ENCODE peak calls at places on chromosome 15, in eight cellular contexts. A, T, P, F, I, D, L and R are unnamed samples. For H3K4me1, the result is how much of the 10 kb centered on the place peaks cover.

GRCh38 chr15:50181983-50182232 is at the start of gene SLC27A2:
- DNase-seq in T (peak), F (no peak), I (peak), A (no peak), D (no peak), P (no peak), L (no peak), R (peak)

GRCh38 chr15:56760186-56760585 is 26.9 kb upstream of the ZNF280D start:
- DNase-seq in I (peak), P (no peak), T (no peak), D (no peak), F (no peak), A (no peak), L (no peak), R (no peak)

GRCh38 chr15:88902846-88903245 is 7.5 kb upstream of the HAPLN3 start:
- DNase-seq in P (no peak), A (no peak), T (no peak), D (peak), L (no peak), I (no peak), F (no peak), R (no peak)

GRCh38 chr15:93180656-93181055 is 91.6 kb upstream of the RGMA start:
- DNase-seq in D (no peak), I (no peak), L (no peak), F (no peak), T (no peak), A (peak), P (no peak), R (no peak)

GRCh38 chr15:98904466-98905048 is 103.0 kb downstream of the PGPEP1L start:
- DNase-seq in F (no peak), L (no peak), I (peak), T (peak), P (peak), D (no peak), A (no peak), R (peak)

GRCh38 chr15:82942691-82943090 is 9.8 kb downstream of the HOMER2 start:
- DNase-seq in T (peak), F (no peak), A (no peak), L (no peak), D (peak), I (no peak), P (no peak), R (peak)

GRCh38 chr15:51448592-51449494 is 107.4 kb downstream of the GLDN start:
- DNase-seq in P (no peak), T (no peak), I (peak), F (no peak), D (no peak), L (no peak), A (no peak), R (no peak)

GRCh38 chr15:25693321-25694237 is 169.5 kb downstream of the ATP10A start:
- DNase-seq in L (peak), P (peak), T (peak), I (peak), D (peak), F (peak), A (peak), R (peak)

GRCh38 chr15:52735231-52736089 is 54.7 kb downstream of the ONECUT1 start:
- DNase-seq in D (no peak), T (peak), I (peak), F (peak), P (peak), A (peak), L (no peak), R (peak)

GRCh38 chr15:96268421-96269204 is 61.9 kb upstream of the NR2F2 start:
- DNase-seq in T (peak), F (no peak), D (no peak), P (no peak), L (no peak), I (peak), A (no peak), R (no peak)

GRCh38 chr15:62412634-62413033 is 247.5 kb upstream of the C2CD4B start:
- DNase-seq in L (no peak), F (no peak), A (no peak), D (no peak), I (no peak), T (no peak), P (no peak), R (no peak)

GRCh38 chr15:29687939-29688884 is 134.1 kb downstream of the TJP1 start:
- DNase-seq in T (no peak), D (peak), I (no peak), L (no peak), P (no peak), A (no peak), F (no peak), R (no peak)

GRCh38 chr15:26983822-26984221 is 12.8 kb downstream of the GABRG3 start:
- DNase-seq in F (no peak), P (no peak), L (no peak), T (peak), A (no peak), I (no peak), D (no peak), R (no peak)

GRCh38 chr15:50543556-50543955 is 2.9 kb downstream of the USP50 start:
- DNase-seq in D (no peak), T (no peak), A (no peak), L (no peak), F (no peak), I (peak), P (no peak), R (no peak)

GRCh38 chr15:72197045-72197459 is 535 bp downstream of the GRAMD2A start:
- DNase-seq in T (no peak), A (no peak), I (no peak), D (no peak), P (no peak), F (no peak), L (no peak), R (no peak)

GRCh38 chr15:84980196-84981053 is 1.2 kb upstream of the PDE8A start:
- DNase-seq in P (peak), L (peak), D (peak), A (peak), I (peak), T (peak), F (peak), R (peak)

DNA sequence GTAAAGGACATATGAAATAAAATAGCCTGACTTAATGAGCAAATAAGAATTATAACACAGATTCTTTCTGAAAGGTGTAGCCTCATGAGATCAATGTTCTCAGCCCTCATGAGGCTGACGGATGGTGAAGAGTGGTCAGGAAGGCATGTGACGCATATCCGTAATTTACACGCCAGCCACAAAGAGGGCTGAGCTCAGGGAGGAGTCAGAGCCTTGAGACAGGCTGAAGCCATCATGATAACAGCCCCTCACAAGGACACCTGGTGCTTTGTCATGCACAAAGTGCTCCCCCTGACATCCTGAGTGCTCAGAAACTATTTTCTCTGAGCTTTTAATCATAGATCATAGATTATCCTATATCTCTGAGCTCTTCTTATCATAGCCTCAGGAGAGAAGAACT is 266.9 kb downstream of the RPLP1 start:
- DNase-seq in A (no peak), P (peak), D (peak), T (no peak), I (no peak), L (peak), F (no peak), R (no peak)
- H3K4me1 ChIP-seq in A (under half), P (under half), D (half or more), T (under half), I (under half), L (under half), F (under half), R (under half)

GRCh38 chr15:66886686-66887273 is 178.6 kb upstream of the SMAD3 start:
- DNase-seq in F (peak), L (no peak), T (no peak), A (no peak), D (no peak), I (no peak), P (no peak), R (no peak)

GRCh38 chr15:66883322-66883911 is 181.4 kb downstream of the SMAD6 start:
- DNase-seq in T (peak), I (peak), P (no peak), D (no peak), L (peak), A (peak), F (peak), R (peak)

GRCh38 chr15:66885281-66885915 is 180.0 kb upstream of the SMAD3 start:
- DNase-seq in A (no peak), I (no peak), P (no peak), F (peak), D (no peak), T (no peak), L (no peak), R (peak)

GRCh38 chr15:66884661-66885237 is 180.7 kb upstream of the SMAD3 start:
- DNase-seq in F (peak), L (no peak), P (no peak), T (no peak), A (no peak), I (no peak), D (no peak), R (peak)

DNA sequence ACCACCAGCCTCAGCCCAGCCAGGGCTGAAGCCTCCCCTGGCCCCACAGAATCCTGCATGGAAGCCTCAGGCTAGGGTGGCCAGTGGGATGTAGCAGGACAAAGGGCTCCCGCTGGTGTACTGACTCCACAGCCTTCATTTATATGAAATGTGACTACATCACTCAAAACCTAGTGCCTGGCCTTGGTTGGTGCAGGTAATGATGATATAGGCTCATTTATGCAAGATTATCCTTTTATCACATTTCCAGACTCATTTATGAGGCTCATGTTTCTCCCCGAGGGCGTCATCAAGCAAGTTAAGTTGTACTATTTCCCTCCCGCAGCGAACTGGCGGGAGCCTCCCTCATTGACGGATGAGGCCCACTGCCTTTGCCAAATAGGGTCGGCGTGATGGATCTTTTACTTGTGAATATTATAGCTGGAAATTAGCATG is 179.1 kb upstream of the SMAD3 start:
- DNase-seq in T (no peak), A (no peak), P (no peak), L (no peak), D (no peak), I (no peak), F (peak), R (no peak)
- H3K4me1 ChIP-seq in T (under half), A (under half), P (under half), L (under half), D (under half), I (under half), F (half or more), R (under half)

GRCh38 chr15:69439623-69440022 is 13.0 kb upstream of the RPLP1 start:
- DNase-seq in T (no peak), P (no peak), A (no peak), I (no peak), L (no peak), D (no peak), F (no peak), R (no peak)

GRCh38 chr15:69444686-69445085 is 7.9 kb upstream of the RPLP1 start:
- DNase-seq in A (no peak), T (no peak), F (no peak), P (no peak), D (no peak), L (no peak), I (no peak), R (no peak)

GRCh38 chr15:69446947-69447346 is 5.7 kb upstream of the RPLP1 start:
- DNase-seq in P (no peak), L (no peak), T (no peak), I (no peak), F (no peak), D (no peak), A (peak), R (no peak)

DNA sequence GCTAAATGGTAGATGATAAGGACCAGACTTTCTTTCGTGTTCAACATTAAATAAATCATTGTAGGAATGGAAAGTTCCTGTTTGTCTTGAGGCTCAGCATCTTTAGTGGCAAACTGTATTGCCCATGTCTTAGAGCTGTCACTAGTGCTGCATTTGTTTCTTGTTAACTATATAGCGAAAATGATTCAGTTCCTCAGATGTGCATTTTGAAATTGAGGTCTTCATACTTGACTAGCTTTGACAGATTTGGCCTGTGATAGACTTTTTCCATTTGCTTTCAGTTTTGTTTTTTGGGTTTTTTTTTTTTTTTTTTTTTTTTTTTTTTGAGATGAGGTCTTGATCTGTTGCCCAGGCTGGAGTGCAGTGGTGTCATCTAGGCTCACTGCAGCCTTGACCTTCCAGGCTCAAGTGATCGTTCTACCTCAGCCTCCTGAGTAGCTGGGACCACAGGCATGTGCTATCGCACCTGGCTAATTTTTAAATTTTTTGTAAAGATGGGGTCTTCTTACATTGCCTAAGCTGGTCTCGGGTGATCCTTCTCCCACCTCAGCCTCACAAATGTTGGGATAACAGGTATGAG is 9.5 kb upstream of the RPLP1 start:
- DNase-seq in T (no peak), P (peak), F (no peak), D (no peak), I (no peak), A (no peak), L (no peak), R (no peak)
- H3K4me1 ChIP-seq in T (under half), P (under half), F (under half), D (under half), I (under half), A (under half), L (under half), R (under half)

DNA sequence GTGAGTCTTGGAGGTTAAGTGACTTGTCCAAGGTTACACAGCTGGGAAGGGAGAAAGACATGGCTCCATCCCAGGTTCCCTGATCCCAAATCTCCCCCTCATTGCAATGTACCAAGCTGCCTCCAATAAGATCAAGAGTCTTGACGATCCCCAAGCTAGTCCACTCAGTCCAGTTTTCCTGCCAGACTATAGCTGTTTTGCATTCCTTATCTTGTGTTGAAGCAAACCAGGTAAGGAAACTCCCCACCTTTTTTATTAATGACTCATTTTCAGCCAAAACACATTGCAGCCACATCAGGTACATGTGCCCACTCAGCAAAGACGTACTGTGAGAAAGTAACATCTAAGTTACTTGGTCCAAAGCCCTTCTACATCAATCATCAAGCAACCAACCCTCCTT is 41.9 kb downstream of the LIPC start:
- DNase-seq in L (no peak), T (peak), A (no peak), D (no peak), I (peak), F (no peak), P (peak), R (no peak)
- H3K4me1 ChIP-seq in L (under half), T (half or more), A (under half), D (half or more), I (under half), F (half or more), P (under half), R (half or more)

DNA sequence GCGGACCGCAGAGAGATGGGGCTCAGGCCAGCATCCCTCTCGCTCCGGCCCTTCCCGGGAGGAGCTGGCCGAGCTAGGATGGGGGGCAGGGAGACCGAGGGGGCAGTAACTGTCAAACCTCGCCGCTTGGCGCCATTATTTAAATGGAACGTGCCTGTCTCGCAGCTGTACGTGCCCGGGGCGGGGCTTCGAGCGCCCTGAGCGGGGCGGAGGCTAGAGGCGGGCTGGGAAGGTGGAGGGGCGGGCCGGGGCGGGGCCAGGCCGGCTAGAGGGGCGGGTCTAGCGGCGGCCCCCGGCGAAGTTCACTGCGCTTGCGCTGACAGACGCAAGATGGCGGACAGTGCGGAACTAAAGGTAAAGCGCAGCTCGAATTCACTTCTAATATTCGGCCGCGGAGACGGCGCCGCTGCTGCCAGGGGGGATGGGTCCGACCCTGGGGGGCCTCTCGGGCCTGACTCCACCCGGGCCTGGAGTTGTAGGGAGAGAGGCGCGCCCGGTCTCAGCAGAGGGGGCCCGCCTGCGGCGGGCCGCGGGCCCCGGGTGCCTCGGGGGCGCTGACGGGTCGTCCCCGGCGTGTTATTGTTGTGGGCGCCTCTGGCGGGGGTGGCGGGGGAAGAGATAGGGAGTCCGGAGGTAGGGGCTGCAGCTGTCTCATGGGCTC is at the start of gene PIAS1:
- DNase-seq in F (peak), L (peak), I (peak), D (peak), A (peak), T (peak), P (peak), R (peak)
- H3K4me1 ChIP-seq in F (under half), L (under half), I (under half), D (under half), A (under half), T (under half), P (under half), R (under half)

GRCh38 chr15:63801171-63801570 is 32.6 kb downstream of the HERC1 start:
- DNase-seq in L (no peak), I (no peak), A (peak), P (no peak), T (no peak), D (no peak), F (no peak), R (no peak)
- H3K4me1 ChIP-seq in L (under half), I (under half), A (under half), P (under half), T (under half), D (half or more), F (under half), R (under half)

DNA sequence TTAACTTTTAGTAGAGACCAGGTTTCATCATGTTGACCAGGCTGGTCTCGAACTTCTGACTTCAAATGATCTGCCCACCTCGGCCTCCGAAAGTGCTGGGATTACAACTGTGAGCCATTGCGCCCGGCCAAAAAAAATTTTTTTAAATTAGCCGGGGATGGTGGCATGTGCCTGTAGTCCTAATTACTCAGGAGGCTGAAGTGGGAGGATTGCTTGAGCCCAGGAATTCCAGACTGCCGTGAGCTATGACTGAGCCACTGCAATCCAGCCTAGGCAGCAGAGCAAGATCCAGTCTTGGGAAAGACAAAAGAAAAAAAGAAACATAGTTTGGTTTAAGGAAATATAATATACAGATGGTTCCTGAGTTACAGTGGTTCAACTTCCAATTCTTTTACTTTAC is 44.9 kb upstream of the EIF3J start:
- DNase-seq in D (no peak), L (no peak), P (no peak), I (no peak), A (no peak), F (no peak), T (no peak), R (no peak)
- H3K4me1 ChIP-seq in D (under half), L (under half), P (under half), I (under half), A (under half), F (under half), T (under half), R (under half)

DNA sequence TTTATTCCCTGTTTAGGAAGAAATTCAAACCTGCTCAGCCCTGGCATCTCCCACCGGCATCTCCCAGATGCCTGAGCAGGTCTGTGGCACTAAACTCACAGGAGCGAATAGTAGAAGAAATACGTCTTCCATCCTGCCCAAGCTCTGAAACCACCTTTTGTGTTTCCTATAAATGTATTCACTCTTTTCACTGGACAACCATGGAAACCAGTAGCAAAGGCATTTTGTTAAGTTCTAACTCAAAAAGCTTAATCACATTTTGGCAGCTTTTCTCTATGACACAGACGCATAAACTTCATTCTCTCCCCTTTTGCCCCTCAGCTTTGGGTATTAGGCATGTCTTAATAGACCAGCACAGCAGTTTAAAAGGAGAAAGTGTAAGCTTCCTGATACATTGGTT is 24.5 kb upstream of the ARNT2 start:
- DNase-seq in D (no peak), P (no peak), F (no peak), A (no peak), T (no peak), L (no peak), I (no peak), R (no peak)
- H3K4me1 ChIP-seq in D (under half), P (under half), F (under half), A (under half), T (under half), L (under half), I (under half), R (under half)

DNA sequence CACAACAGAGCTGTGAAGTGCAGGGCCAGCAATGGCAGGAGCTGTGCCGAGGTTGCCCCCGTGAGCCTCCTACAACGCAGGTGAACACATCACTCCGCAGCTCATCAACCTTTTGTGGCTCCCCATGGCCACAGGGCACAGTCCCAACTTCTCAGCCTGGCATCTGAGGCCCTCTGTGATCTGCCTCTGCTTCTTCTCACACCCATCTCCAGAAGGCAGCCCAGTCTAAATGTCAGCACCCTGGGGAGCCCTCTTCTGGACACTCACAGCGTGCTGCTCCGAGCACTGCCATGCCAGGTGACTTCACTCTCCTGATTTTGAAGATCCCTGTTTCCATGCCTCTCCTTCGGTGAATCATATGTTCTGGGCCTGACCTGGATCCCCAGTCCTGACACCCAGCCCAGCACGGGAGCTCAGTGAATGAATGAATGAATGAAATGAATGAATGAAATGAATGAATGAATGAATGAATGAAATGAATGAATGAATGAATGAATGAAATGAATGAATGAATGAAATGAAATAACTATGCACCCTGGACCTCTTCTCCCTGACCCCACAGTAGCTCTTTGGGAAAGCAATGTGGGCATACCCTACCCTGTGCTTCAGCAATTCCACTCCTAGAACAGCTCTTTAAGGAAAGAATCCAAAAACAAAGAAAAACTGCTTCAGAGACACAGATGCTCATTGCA is 17.9 kb upstream of the SKIC8 start:
- DNase-seq in L (peak), A (peak), T (peak), F (no peak), D (peak), P (no peak), I (no peak), R (no peak)
- H3K4me1 ChIP-seq in L (under half), A (under half), T (under half), F (under half), D (under half), P (under half), I (under half), R (under half)